ENCODE peak calls at places on chromosomes 16 and 17, in six cellular contexts. P is breast epithelium, A is ascending aorta, T is neural progenitor cell, D is foreskin fibroblast, G is cardiac fibroblast. S is an unnamed sample.

GRCh38 chr16:50208460-50208931 is 55.4 kb downstream of the TENT4B start:
- DNase-seq in P (no peak), A (no peak), T (no peak), D (peak), G (no peak), S (no peak)

GRCh38 chr16:86519007-86519648 is 8.8 kb downstream of the FOXF1 start:
- DNase-seq in P (no peak), A (no peak), T (no peak), D (no peak), G (no peak), S (no peak)

GRCh38 chr16:66287916-66288315 is 78.6 kb upstream of the CDH5 start:
- DNase-seq in P (no peak), A (no peak), T (no peak), D (no peak), G (no peak), S (peak)

GRCh38 chr17:70105154-70105553 is 30.1 kb downstream of the KCNJ16 start:
- DNase-seq in P (no peak), A (no peak), T (no peak), D (no peak), G (no peak), S (no peak)

GRCh38 chr16:72468582-72468981 is 296.6 kb upstream of the PMFBP1 start:
- DNase-seq in P (no peak), A (no peak), T (no peak), D (peak), G (peak), S (no peak)

GRCh38 chr17:45709889-45710288 is 74.2 kb upstream of the CRHR1 start:
- DNase-seq in P (no peak), A (no peak), T (peak), D (no peak), G (no peak), S (no peak)

GRCh38 chr16:84153660-84154214 is 8.6 kb downstream of the DNAAF1 start:
- DNase-seq in P (no peak), A (no peak), T (no peak), D (peak), G (no peak), S (no peak)

GRCh38 chr17:47975189-47975814 is 4.4 kb downstream of the CDK5RAP3 start:
- DNase-seq in P (no peak), A (no peak), T (no peak), D (no peak), G (no peak), S (no peak)

GRCh38 chr17:77919276-77919675 is 39.2 kb upstream of the TNRC6C start:
- DNase-seq in P (no peak), A (no peak), T (peak), D (no peak), G (no peak), S (no peak)

GRCh38 chr17:5467416-5467815 is 1.4 kb downstream of the DHX33 start:
- DNase-seq in P (no peak), A (no peak), T (peak), D (peak), G (peak), S (no peak)

GRCh38 chr16:35506018-35506897 is 2046.8 kb downstream of the TP53TG3F start:
- DNase-seq in P (no peak), A (no peak), T (no peak), D (no peak), G (no peak), S (no peak)

GRCh38 chr16:2165861-2166260 is 10.3 kb downstream of the TRAF7 start:
- DNase-seq in P (no peak), A (no peak), T (no peak), D (no peak), G (no peak), S (no peak)

GRCh38 chr17:74204474-74204873 is 996 bp downstream of the RPL38 start:
- DNase-seq in P (no peak), A (no peak), T (no peak), D (no peak), G (no peak), S (no peak)

GRCh38 chr17:74205274-74205673 is 1.8 kb downstream of the RPL38 start:
- DNase-seq in P (no peak), A (no peak), T (no peak), D (no peak), G (no peak), S (no peak)

GRCh38 chr17:74202879-74203432 is 522 bp upstream of the RPL38 start:
- DNase-seq in P (no peak), A (no peak), T (no peak), D (no peak), G (no peak), S (no peak)

GRCh38 chr17:74203439-74204240 is at the start of gene RPL38:
- DNase-seq in P (peak), A (peak), T (peak), D (peak), G (peak), S (peak)

DNA sequence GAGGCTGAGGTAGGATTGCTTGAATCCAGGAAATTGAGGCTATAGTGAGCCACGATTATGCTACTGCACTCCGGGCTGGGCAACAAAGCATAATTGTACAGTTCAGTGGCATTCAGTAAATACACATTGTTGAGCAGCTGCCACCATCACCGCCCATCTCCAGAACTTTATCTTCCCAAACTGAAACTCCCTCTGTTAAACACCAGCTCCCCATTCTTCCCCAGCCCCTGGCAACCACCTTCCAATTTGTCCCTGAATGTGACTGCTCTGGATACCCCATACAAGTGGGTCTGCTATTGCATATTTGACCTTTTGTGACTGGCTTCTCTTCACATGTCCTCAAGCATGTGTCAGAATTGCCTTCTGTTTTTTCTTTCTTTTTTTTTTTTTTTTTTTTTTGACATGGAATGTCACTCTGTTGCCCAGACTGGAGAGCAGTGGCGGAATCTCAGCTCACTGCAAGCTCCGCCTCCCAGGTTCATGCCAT is 2.9 kb downstream of the RPL38 start:
- DNase-seq in P (no peak), A (no peak), T (no peak), D (no peak), G (no peak), S (no peak)
- H3K4me3 ChIP-seq in P (no peak), A (no peak), T (no peak), D (no peak), G (no peak), S (no peak)

GRCh38 chr17:80361495-80362220 is 53.3 kb upstream of the ENDOV start:
- DNase-seq in P (peak), A (no peak), T (peak), D (peak), G (no peak), S (no peak)
- TF ChIP-seq CTCF in P (no peak), A (no peak), T (peak), D (peak), G (peak), S (peak)

DNA sequence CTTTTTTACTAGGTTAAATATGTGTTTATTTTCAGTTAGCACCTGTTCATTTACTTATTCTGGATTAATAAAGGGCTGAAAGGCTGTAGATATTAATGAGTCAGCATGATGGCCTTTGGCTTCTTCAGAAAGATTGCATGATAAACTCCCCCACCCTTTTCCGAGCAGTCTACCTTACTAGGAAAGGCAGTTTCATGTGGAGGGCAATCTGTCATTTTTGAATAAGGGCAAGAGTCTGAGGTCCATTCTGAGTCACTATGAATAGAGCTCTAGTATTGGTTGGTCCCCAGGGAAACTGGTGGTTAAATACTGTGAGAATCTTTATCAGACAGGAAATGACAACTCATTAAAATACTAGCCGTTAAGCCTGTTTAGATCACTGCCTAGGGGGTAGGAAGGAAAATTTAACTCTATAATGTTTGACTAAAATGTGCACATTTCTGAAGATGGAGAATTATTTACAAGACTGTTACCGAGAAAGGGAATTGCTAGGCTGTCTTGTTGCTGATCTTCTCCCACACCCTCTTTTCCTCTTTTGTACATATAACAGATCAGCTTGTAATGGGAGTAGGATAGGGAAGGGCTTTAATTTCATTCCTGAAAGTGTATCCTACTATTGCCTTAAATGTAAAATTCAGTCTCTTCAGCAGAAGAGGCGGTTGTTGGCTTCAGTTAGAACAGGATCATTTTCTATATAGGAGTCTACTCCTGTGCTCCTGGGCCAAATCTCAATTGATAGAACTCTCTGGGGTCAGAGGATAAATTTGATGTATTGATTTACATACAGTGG is 63.3 kb downstream of the TUBD1 start:
- DNase-seq in P (no peak), A (no peak), T (no peak), D (peak), G (peak), S (no peak)
- H3K4me3 ChIP-seq in P (no peak), A (peak), T (no peak), D (peak), G (peak), S (peak)

DNA sequence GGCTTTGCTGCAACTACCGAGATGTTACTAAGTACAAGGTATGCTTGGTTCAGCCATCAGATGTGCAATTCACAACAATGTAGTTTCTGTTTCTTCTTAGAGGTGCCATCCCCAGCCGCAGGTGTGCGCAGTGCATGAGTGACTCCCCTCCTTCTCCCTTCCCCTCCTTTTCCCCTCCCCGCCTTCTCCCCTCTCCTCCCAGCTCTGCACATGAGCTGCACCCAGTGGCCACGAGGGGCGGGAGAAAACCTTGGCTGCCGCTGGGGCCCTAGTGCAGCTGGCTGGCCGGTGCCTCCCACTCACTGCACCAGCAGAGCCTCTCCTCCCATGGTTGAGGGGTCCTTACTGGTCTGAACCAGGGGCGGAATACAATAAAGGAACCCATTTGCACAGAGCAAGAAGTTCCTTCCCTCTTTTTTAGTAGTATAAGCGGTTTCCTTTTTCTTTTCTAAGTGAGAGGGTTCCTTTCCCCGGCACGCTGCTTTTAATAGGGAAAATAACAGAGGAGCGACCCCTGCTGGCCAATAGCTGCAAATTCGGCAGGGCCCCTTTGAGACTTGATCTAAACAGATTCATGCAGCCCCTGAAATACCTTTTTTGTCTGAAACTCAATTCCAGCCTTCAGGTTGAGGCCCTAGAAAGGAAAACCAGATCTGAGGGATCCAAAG is 7.8 kb upstream of the CCL15 start:
- DNase-seq in P (no peak), A (no peak), T (no peak), D (peak), G (peak), S (no peak)
- TF ChIP-seq CTCF in P (no peak), A (no peak), T (peak), D (peak), G (peak), S (peak)

GRCh38 chr16:88456356-88457292 is 3.5 kb downstream of the ZFPM1 start:
- DNase-seq in P (no peak), A (no peak), T (no peak), D (no peak), G (no peak), S (no peak)
- H3K4me3 ChIP-seq in P (peak), A (peak), T (peak), D (peak), G (no peak), S (peak)

GRCh38 chr16:28139530-28139929 is 72.2 kb downstream of the XPO6 start:
- DNase-seq in P (no peak), A (no peak), T (no peak), D (no peak), G (no peak), S (no peak)
- TF ChIP-seq CTCF in P (no peak), A (no peak), T (no peak), D (no peak), G (no peak), S (no peak)

GRCh38 chr17:1109606-1110523 is 69.9 kb downstream of the ABR start:
- DNase-seq in P (no peak), A (no peak), T (peak), D (no peak), G (no peak), S (no peak)
- H3K4me3 ChIP-seq in P (peak), A (peak), T (peak), D (peak), G (peak), S (peak)

GRCh38 chr16:64983983-64984382 is 137.9 kb downstream of the CDH11 start:
- DNase-seq in P (no peak), A (no peak), T (peak), D (peak), G (peak), S (no peak)
- TF ChIP-seq CTCF in P (peak), A (no peak), T (peak), D (peak), G (peak), S (peak)

S was measured in RWPE2.